ENCODE peak calls at places on chromosomes 7 and 10, in four cellular contexts. One of them, this sample, is unnamed.

GRCh38 chr10:76382381-76382851 is 951.0 kb downstream of the LRMDA start:
- DNase-seq in neural progenitor cell: no peak
- DNase-seq in AG09309: peak; percentile 90
- DNase-seq in GM12865: no peak
- DNase-seq in this sample: no peak

GRCh38 chr7:101667959-101668358 is 38.9 kb upstream of the MYL10 start:
- DNase-seq in neural progenitor cell: no peak
- DNase-seq in AG09309: no peak
- DNase-seq in GM12865: no peak
- DNase-seq in this sample: no peak

GRCh38 chr10:12588091-12588850 is 238.9 kb downstream of the CAMK1D start:
- DNase-seq in GM12865: peak; percentile 43
- DNase-seq in AG09309: no peak
- DNase-seq in neural progenitor cell: no peak
- DNase-seq in this sample: no peak

GRCh38 chr10:9645404-9645803 is 1372.3 kb upstream of the CELF2 start:
- DNase-seq in AG09309: no peak
- DNase-seq in neural progenitor cell: no peak
- DNase-seq in GM12865: no peak
- DNase-seq in this sample: no peak

GRCh38 chr7:106386958-106387357 is 102.2 kb upstream of the NAMPT start:
- DNase-seq in AG09309: no peak
- DNase-seq in neural progenitor cell: no peak
- DNase-seq in GM12865: no peak
- DNase-seq in this sample: no peak

GRCh38 chr10:79387974-79388850 is 40.9 kb downstream of the PPIF start:
- DNase-seq in neural progenitor cell: no peak
- DNase-seq in GM12865: peak; percentile 36
- DNase-seq in AG09309: no peak
- DNase-seq in this sample: no peak

GRCh38 chr10:17116193-17116592 is 13.4 kb downstream of the CUBN start:
- DNase-seq in AG09309: no peak
- DNase-seq in neural progenitor cell: no peak
- DNase-seq in GM12865: no peak
- DNase-seq in this sample: no peak

GRCh38 chr10:36801660-36802059 is 323.7 kb upstream of the ANKRD30A start:
- DNase-seq in GM12865: no peak
- DNase-seq in neural progenitor cell: no peak
- DNase-seq in AG09309: no peak
- DNase-seq in this sample: no peak

GRCh38 chr10:62025901-62026879 is 124.7 kb downstream of the ARID5B start:
- DNase-seq in AG09309: no peak
- DNase-seq in neural progenitor cell: no peak
- DNase-seq in GM12865: peak; percentile 25
- DNase-seq in this sample: peak; percentile 84

GRCh38 chr7:154783281-154783909 is 219.5 kb downstream of the PAXIP1 start:
- DNase-seq in AG09309: no peak
- DNase-seq in GM12865: no peak
- DNase-seq in neural progenitor cell: no peak
- DNase-seq in this sample: no peak

GRCh38 chr7:32905175-32905662 is 13.7 kb upstream of the KBTBD2 start:
- DNase-seq in GM12865: peak; percentile 61
- DNase-seq in neural progenitor cell: peak; percentile 73
- DNase-seq in AG09309: peak; percentile 65
- DNase-seq in this sample: no peak

GRCh38 chr10:123642697-123643096 is 23.5 kb upstream of the GPR26 start:
- DNase-seq in GM12865: no peak
- DNase-seq in neural progenitor cell: no peak
- DNase-seq in AG09309: no peak
- DNase-seq in this sample: no peak

GRCh38 chr10:97451605-97452004 is 5.6 kb downstream of the ZDHHC16 start:
- DNase-seq in AG09309: no peak
- DNase-seq in GM12865: no peak
- DNase-seq in neural progenitor cell: no peak
- DNase-seq in this sample: no peak

GRCh38 chr7:112481833-112482669 is 1.3 kb downstream of the LSMEM1 start:
- DNase-seq in GM12865: no peak
- DNase-seq in neural progenitor cell: no peak
- DNase-seq in AG09309: peak; percentile 86
- DNase-seq in this sample: peak; percentile 88

GRCh38 chr7:136845899-136846465 is 22.5 kb upstream of the CHRM2 start:
- DNase-seq in GM12865: no peak
- DNase-seq in neural progenitor cell: no peak
- DNase-seq in AG09309: peak; percentile 37
- DNase-seq in this sample: no peak

GRCh38 chr10:79404690-79405131 is 40.7 kb downstream of the ZCCHC24 start:
- DNase-seq in GM12865: no peak
- DNase-seq in neural progenitor cell: no peak
- DNase-seq in AG09309: no peak
- DNase-seq in this sample: no peak

GRCh38 chr7:45143616-45144015 is 14.0 kb upstream of the RAMP3 start:
- DNase-seq in neural progenitor cell: no peak
- DNase-seq in AG09309: peak; percentile 1
- DNase-seq in GM12865: no peak
- DNase-seq in this sample: no peak

GRCh38 chr10:21068025-21068656 is 171.0 kb upstream of the NEBL start:
- DNase-seq in AG09309: no peak
- DNase-seq in GM12865: no peak
- DNase-seq in neural progenitor cell: no peak
- DNase-seq in this sample: no peak

GRCh38 chr7:123580406-123581161 is 21.0 kb upstream of the ASB15 start:
- DNase-seq in neural progenitor cell: peak; percentile 67
- DNase-seq in GM12865: peak; percentile 29
- DNase-seq in AG09309: peak; percentile 13
- DNase-seq in this sample: no peak

GRCh38 chr7:159105845-159106614 is 38.6 kb downstream of the VIPR2 start:
- DNase-seq in GM12865: no peak
- DNase-seq in neural progenitor cell: peak; percentile 81
- DNase-seq in AG09309: no peak
- DNase-seq in this sample: no peak

GRCh38 chr10:86344281-86344680 is 22.3 kb downstream of the GRID1 start:
- DNase-seq in GM12865: no peak
- DNase-seq in neural progenitor cell: no peak
- DNase-seq in AG09309: no peak
- DNase-seq in this sample: no peak

GRCh38 chr7:2196381-2197378 is 36.1 kb downstream of the MAD1L1 start:
- DNase-seq in neural progenitor cell: no peak
- DNase-seq in GM12865: no peak
- DNase-seq in AG09309: no peak
- DNase-seq in this sample: no peak

GRCh38 chr10:115624448-115624847 is 531.3 kb downstream of the ATRNL1 start:
- DNase-seq in AG09309: no peak
- DNase-seq in neural progenitor cell: no peak
- DNase-seq in GM12865: no peak
- DNase-seq in this sample: no peak

GRCh38 chr10:16439294-16439693 is 2.5 kb downstream of the PTER start:
- DNase-seq in GM12865: no peak
- DNase-seq in neural progenitor cell: no peak
- DNase-seq in AG09309: peak; percentile 18
- DNase-seq in this sample: no peak

GRCh38 chr10:60441515-60441914 is 51.8 kb upstream of the ANK3 start:
- DNase-seq in AG09309: no peak
- DNase-seq in GM12865: peak; percentile 16
- DNase-seq in neural progenitor cell: no peak
- DNase-seq in this sample: no peak
- TF ChIP-seq CTCF in AG09309: peak; percentile 23
- TF ChIP-seq CTCF in GM12865: no peak
- TF ChIP-seq CTCF in neural progenitor cell: peak; percentile 35
- TF ChIP-seq CTCF in this sample: peak; percentile 47

DNA sequence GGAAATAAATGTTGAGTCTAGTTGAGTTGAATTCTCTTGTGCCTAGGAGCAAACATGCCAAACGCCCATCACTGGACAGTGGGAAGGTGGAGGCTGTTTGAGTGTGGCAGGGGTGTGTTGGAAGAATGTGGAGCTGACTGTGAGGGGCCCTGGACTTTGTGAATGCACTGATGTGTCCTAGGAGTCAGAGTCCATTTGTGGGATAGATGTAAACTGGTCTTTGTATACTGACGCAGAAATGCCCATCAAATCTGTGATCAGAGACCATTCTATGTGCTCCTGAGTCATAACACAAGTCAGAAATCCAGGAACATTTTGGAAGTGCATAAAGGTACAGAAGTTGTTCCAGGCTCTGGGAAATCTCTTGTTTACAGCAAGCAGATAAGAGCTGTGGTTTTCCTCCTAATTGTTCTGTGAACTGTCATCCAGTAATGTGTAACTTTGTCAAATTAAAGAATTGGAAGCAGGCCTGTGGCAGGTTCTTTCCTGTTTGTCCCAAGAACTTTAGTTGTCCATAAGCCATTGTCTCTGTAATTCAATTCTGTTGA is 7.5 kb downstream of the PRXL2A start:
- DNase-seq in GM12865: no peak
- DNase-seq in AG09309: no peak
- DNase-seq in neural progenitor cell: no peak
- DNase-seq in this sample: no peak
- H3K4me3 ChIP-seq in GM12865: no peak overlapping the region
- H3K4me3 ChIP-seq in AG09309: no peak overlapping the region
- H3K4me3 ChIP-seq in neural progenitor cell: no peak overlapping the region
- H3K4me3 ChIP-seq in this sample: no peak overlapping the region

GRCh38 chr10:35335718-35336083 is 608 bp upstream of the CCNY start:
- DNase-seq in neural progenitor cell: peak; percentile 42
- DNase-seq in AG09309: no peak
- DNase-seq in GM12865: peak; percentile 56
- DNase-seq in this sample: no peak
- TF ChIP-seq CTCF in neural progenitor cell: no peak
- TF ChIP-seq CTCF in AG09309: no peak
- TF ChIP-seq CTCF in GM12865: no peak
- TF ChIP-seq CTCF in this sample: no peak

GRCh38 chr7:77699056-77699455 is 2.8 kb downstream of the RSBN1L start:
- DNase-seq in GM12865: peak; percentile 78
- DNase-seq in AG09309: no peak
- DNase-seq in neural progenitor cell: peak; percentile 34
- DNase-seq in this sample: no peak
- H3K4me3 ChIP-seq in GM12865: peak overlapping the region; percentile 91
- H3K4me3 ChIP-seq in AG09309: no peak overlapping the region
- H3K4me3 ChIP-seq in neural progenitor cell: peak overlapping the region; percentile 94
- H3K4me3 ChIP-seq in this sample: peak overlapping the region; percentile 81

GRCh38 chr7:134313543-134313942 is 3.2 kb downstream of the SLC35B4 start:
- DNase-seq in GM12865: no peak
- DNase-seq in neural progenitor cell: no peak
- DNase-seq in AG09309: no peak
- DNase-seq in this sample: no peak

GRCh38 chr7:134318443-134318842 is 1.7 kb upstream of the SLC35B4 start:
- DNase-seq in AG09309: no peak
- DNase-seq in GM12865: no peak
- DNase-seq in neural progenitor cell: no peak
- DNase-seq in this sample: no peak

GRCh38 chr7:134315679-134316538 is 821 bp downstream of the SLC35B4 start:
- DNase-seq in AG09309: no peak
- DNase-seq in GM12865: no peak
- DNase-seq in neural progenitor cell: no peak
- DNase-seq in this sample: no peak

GRCh38 chr7:134317434-134317833 is 704 bp upstream of the SLC35B4 start:
- DNase-seq in neural progenitor cell: no peak
- DNase-seq in GM12865: no peak
- DNase-seq in AG09309: no peak
- DNase-seq in this sample: no peak

GRCh38 chr7:134316539-134317344 is at the start of gene SLC35B4:
- DNase-seq in AG09309: peak; percentile 77
- DNase-seq in neural progenitor cell: peak; percentile 98
- DNase-seq in GM12865: peak; percentile 98
- DNase-seq in this sample: peak; percentile 95
- TF ChIP-seq CTCF in AG09309: peak; percentile 30
- TF ChIP-seq CTCF in neural progenitor cell: peak; percentile 38
- TF ChIP-seq CTCF in GM12865: peak; percentile 4
- TF ChIP-seq CTCF in this sample: peak; percentile 30

DNA sequence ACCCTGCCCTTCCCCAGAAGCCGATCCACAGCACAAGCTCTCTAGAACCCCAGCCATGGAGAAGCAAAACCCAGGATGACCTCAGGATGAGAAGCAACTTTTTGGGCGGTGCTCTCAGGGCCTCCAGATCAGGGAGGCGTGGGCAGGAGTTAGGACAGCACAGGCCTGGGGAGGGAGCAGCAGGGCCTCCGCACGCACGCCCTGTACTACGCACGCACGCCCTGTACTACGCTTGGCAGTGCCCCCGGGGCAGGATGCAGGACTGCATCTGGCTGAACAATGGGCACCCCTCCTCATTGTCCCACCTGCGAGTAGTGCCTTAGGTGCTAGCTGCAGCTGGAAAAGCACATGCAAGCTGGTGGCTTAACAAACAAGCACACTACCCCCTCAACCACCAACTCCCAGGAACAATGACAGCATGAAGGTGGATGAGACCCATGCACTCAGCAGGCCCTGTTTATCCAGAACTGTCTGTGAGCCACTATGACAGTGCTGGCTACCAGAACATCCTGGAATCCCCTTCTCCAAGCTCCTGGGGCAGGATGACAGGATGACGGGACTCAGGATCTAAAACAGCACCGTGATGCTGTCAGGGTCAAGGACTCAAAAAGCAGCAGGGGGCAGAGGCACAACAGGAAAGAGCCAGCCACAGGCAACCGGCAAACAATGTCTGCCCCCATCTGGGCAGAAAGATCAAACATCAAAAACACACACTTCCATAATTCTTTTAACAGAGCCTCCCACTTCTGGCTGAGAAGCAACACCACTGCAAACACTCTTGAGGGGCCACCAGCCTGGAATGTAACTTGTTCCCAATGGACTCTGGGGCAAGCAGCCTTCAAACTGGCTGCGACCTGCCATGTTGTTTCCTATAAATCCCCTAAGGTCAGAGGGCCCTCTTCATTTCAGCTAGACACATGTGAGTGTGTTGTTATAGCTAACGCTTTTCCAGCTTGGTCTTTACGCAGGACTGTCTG is 11.7 kb downstream of the PODXL start:
- DNase-seq in neural progenitor cell: no peak
- DNase-seq in GM12865: peak; percentile 18
- DNase-seq in AG09309: no peak
- DNase-seq in this sample: no peak
- H3K4me3 ChIP-seq in neural progenitor cell: no peak overlapping the region
- H3K4me3 ChIP-seq in GM12865: no peak overlapping the region
- H3K4me3 ChIP-seq in AG09309: no peak overlapping the region
- H3K4me3 ChIP-seq in this sample: no peak overlapping the region

DNA sequence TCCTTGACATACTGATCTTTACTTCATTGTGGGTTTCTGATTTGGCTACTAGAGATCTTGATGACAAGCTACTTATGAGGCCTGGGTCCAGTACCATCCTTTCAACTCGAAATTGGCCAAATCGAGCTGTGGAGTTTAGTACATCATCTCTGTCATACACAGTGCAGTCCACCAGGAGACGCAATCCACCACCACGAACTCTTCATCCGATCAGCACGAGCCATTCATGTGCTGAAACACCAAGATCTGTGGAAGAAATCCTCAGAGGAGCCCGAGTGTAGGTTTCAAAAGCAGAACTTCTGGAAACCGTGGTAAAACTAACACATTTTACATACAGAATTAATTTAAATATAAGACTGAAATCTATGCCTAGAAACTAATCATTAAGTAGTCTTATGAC is 14.2 kb downstream of the DNAJC9 start:
- DNase-seq in AG09309: no peak
- DNase-seq in neural progenitor cell: peak; percentile 34
- DNase-seq in GM12865: no peak
- DNase-seq in this sample: no peak
- TF ChIP-seq CTCF in AG09309: peak; percentile 8
- TF ChIP-seq CTCF in neural progenitor cell: peak; percentile 42
- TF ChIP-seq CTCF in GM12865: no peak
- TF ChIP-seq CTCF in this sample: peak; percentile 35

GRCh38 chr7:66505531-66506451 is 122.9 kb upstream of the KCTD7 start:
- DNase-seq in GM12865: no peak
- DNase-seq in AG09309: no peak
- DNase-seq in neural progenitor cell: no peak
- DNase-seq in this sample: no peak
- H3K4me3 ChIP-seq in GM12865: no peak overlapping the region
- H3K4me3 ChIP-seq in AG09309: no peak overlapping the region
- H3K4me3 ChIP-seq in neural progenitor cell: no peak overlapping the region
- H3K4me3 ChIP-seq in this sample: peak overlapping the region; percentile 20

GRCh38 chr10:13915710-13916109 is 328.9 kb downstream of the PRPF18 start:
- DNase-seq in AG09309: no peak
- DNase-seq in neural progenitor cell: peak; percentile 51
- DNase-seq in GM12865: no peak
- DNase-seq in this sample: no peak
- TF ChIP-seq CTCF in AG09309: no peak
- TF ChIP-seq CTCF in neural progenitor cell: no peak
- TF ChIP-seq CTCF in GM12865: no peak
- TF ChIP-seq CTCF in this sample: no peak

This sample was measured in retinal pigment epithelial cell.